ENCODE peak calls at places on chromosomes 3 and 15, in seven cellular contexts. A, B, E, M, S, U and K are unnamed samples.

GRCh38 chr3:111923095-111923771 is 55.6 kb upstream of the ABHD10 start:
- DNase-seq in A (peak), U (no peak), B (peak), M (no peak), E (no peak), S (no peak), K (peak)

GRCh38 chr3:192005989-192006388 is 545.0 kb downstream of the PYDC2 start:
- DNase-seq in E (no peak), A (no peak), U (no peak), S (no peak), B (no peak), M (no peak), K (no peak)

GRCh38 chr3:46713898-46714552 is 3.6 kb downstream of the PRSS50 start:
- DNase-seq in A (no peak), S (no peak), E (no peak), M (no peak), B (no peak), U (no peak), K (no peak)

GRCh38 chr15:38846351-38846750 is 281.7 kb upstream of the RASGRP1 start:
- DNase-seq in M (no peak), E (no peak), U (no peak), B (no peak), S (no peak), A (peak), K (no peak)

GRCh38 chr3:187456268-187456667 is 88.1 kb downstream of the RTP4 start:
- DNase-seq in A (no peak), M (no peak), B (peak), E (no peak), S (no peak), U (no peak), K (no peak)

GRCh38 chr15:51749307-51749706 is 2.1 kb upstream of the TMOD2 start:
- DNase-seq in E (no peak), B (no peak), M (no peak), S (no peak), U (no peak), A (no peak), K (no peak)

GRCh38 chr15:68991723-68992122 is 22.8 kb upstream of the NOX5 start:
- DNase-seq in E (no peak), A (peak), S (no peak), U (no peak), M (no peak), B (no peak), K (peak)

GRCh38 chr15:37771462-37771861 is 163.0 kb upstream of the TMCO5A start:
- DNase-seq in M (no peak), U (no peak), S (no peak), B (peak), E (no peak), A (peak), K (no peak)